ENCODE peak calls at places on chromosomes 13 and 19, in ten cellular contexts. W is fibroblast of lung, C is progenitor cell of endocrine pancreas, K is NCI-H524 treated with DMSO at 0.1 percent for 48 hours, H is hippocampal formation, S is activated T-cell treated with anti-CD3 and anti-CD28 coated beads for 24 hours, J is sciatic nerve, Y is retinal pigment epithelial cell, L is GM23338, D is left ventricle myocardium superior. N is an unnamed sample.
A peak's percentile ranks its signal among the peaks of the same experiment; 100 is the strongest.

GRCh38 chr19:51698296-51698695 is 5.2 kb downstream of the SPACA6 start:
- DNase-seq in K (no peak), C (no peak), Y (no peak), D (no peak), W (peak; percentile 69), L (no peak), S (no peak), H (no peak), J (no peak), N (no peak)

GRCh38 chr13:56700324-56700723 is 440.4 kb upstream of the PRR20A start:
- DNase-seq in Y (no peak), W (no peak), L (no peak), J (no peak), D (no peak), H (no peak), C (no peak), S (no peak), K (no peak), N (no peak)

GRCh38 chr19:1189419-1189818 is 15.4 kb upstream of the SBNO2 start:
- DNase-seq in H (no peak), K (no peak), D (no peak), C (no peak), W (peak; percentile 71), Y (no peak), J (no peak), S (peak; percentile 52), L (no peak), N (no peak)

GRCh38 chr19:34173145-34173956 is 1.0 kb downstream of the LSM14A start:
- DNase-seq in S (peak; percentile 18), D (no peak), J (peak; percentile 63), L (peak; percentile 92), K (no peak), Y (no peak), W (peak; percentile 64), H (no peak), C (peak; percentile 18), N (no peak)

GRCh38 chr13:74647211-74647610 is 513.0 kb upstream of the KLF12 start:
- DNase-seq in S (no peak), L (peak; percentile 29), D (no peak), W (no peak), J (no peak), K (no peak), C (no peak), Y (no peak), H (no peak), N (no peak)

GRCh38 chr13:25717798-25718197 is 334.0 kb downstream of the SHISA2 start:
- DNase-seq in Y (no peak), D (no peak), W (no peak), C (no peak), L (no peak), S (no peak), H (no peak), J (no peak), K (no peak), N (no peak)

GRCh38 chr13:102580552-102581169 is 16.1 kb upstream of the TPP2 start:
- DNase-seq in K (peak; percentile 7), S (peak; percentile 24), C (no peak), Y (no peak), J (no peak), W (peak; percentile 49), L (peak; percentile 86), H (peak; percentile 72), D (no peak), N (no peak)

GRCh38 chr19:48938256-48938655 is 4.8 kb downstream of the DHDH start:
- DNase-seq in J (no peak), L (no peak), W (no peak), D (no peak), S (no peak), K (no peak), Y (no peak), H (no peak), C (no peak), N (no peak)

GRCh38 chr13:109315481-109315880 is 470.9 kb downstream of the IRS2 start:
- DNase-seq in C (no peak), H (no peak), L (no peak), K (no peak), D (no peak), S (no peak), Y (no peak), W (no peak), J (no peak), N (no peak)

GRCh38 chr19:19372656-19373416 is 32.6 kb upstream of the GATAD2A start:
- DNase-seq in S (no peak), L (peak; percentile 65), W (no peak), Y (no peak), K (no peak), D (peak; percentile 62), J (no peak), C (no peak), H (no peak), N (peak; percentile 85)

GRCh38 chr13:41315466-41316047 is 4.5 kb downstream of the NAA16 start:
- DNase-seq in Y (no peak), D (no peak), J (no peak), W (peak; percentile 28), C (no peak), L (no peak), S (no peak), H (no peak), K (no peak), N (no peak)

GRCh38 chr19:46296722-46297431 is at the start of gene HIF3A:
- DNase-seq in W (no peak), D (peak; percentile 83), H (peak; percentile 41), J (peak; percentile 73), K (no peak), L (peak; percentile 99), S (no peak), Y (no peak), C (peak; percentile 82), N (peak; percentile 86)

GRCh38 chr19:39297931-39298634 is 1.9 kb downstream of the IFNL1 start:
- DNase-seq in K (no peak), J (peak; percentile 53), W (no peak), D (no peak), Y (no peak), C (no peak), L (no peak), H (no peak), S (peak; percentile 25), N (peak; percentile 69)

GRCh38 chr19:15331419-15332310 is 674 bp downstream of the BRD4 start:
- DNase-seq in H (no peak), Y (no peak), D (peak; percentile 76), K (no peak), S (peak; percentile 38), C (peak; percentile 20), J (peak; percentile 75), W (peak; percentile 33), L (peak; percentile 55), N (peak; percentile 85)

GRCh38 chr13:114124921-114125320 is 7.5 kb downstream of the RASA3 start:
- DNase-seq in S (peak; percentile 71), K (no peak), Y (no peak), W (peak; percentile 88), D (no peak), C (no peak), J (no peak), H (no peak), L (no peak), N (no peak)

GRCh38 chr13:21884299-21884878 is 213.5 kb downstream of the FGF9 start:
- DNase-seq in D (no peak), C (no peak), S (no peak), L (no peak), H (no peak), W (no peak), K (no peak), Y (no peak), J (no peak), N (no peak)

GRCh38 chr19:902093-902370 is 8.7 kb downstream of the RNU6-9 start:
- DNase-seq in K (no peak), W (no peak), D (no peak), J (no peak), C (no peak), L (no peak), Y (no peak), S (no peak), H (no peak), N (no peak)

GRCh38 chr13:66689628-66690027 is 540.5 kb downstream of the PCDH9 start:
- DNase-seq in D (no peak), S (no peak), W (peak; percentile 38), L (peak; percentile 9), Y (no peak), J (no peak), C (no peak), H (peak; percentile 65), K (no peak), N (no peak)

GRCh38 chr19:41612483-41612882 is 14.4 kb downstream of the CEACAM4 start:
- DNase-seq in J (no peak), L (no peak), W (no peak), S (no peak), H (no peak), C (no peak), Y (no peak), D (no peak), K (no peak), N (no peak)

GRCh38 chr19:48878219-48879024 is 6.2 kb downstream of the PPP1R15A start:
- DNase-seq in S (no peak), K (no peak), D (peak; percentile 55), J (no peak), H (no peak), L (no peak), Y (peak; percentile 58), W (peak; percentile 53), C (no peak), N (no peak)

GRCh38 chr13:51902776-51903175 is 41.0 kb downstream of the CCDC70 start:
- DNase-seq in J (no peak), C (no peak), H (no peak), D (no peak), Y (no peak), W (no peak), K (no peak), S (no peak), L (no peak), N (no peak)

GRCh38 chr19:7926021-7926726 is at the start of gene CTXN1:
- DNase-seq in H (no peak), D (peak; percentile 85), S (peak; percentile 70), C (peak; percentile 75), Y (no peak), K (no peak), W (peak; percentile 40), L (peak; percentile 71), J (peak; percentile 87), N (peak; percentile 83)

N was measured in upper lobe of right lung.